ENCODE peak calls at places on chromosome 7, in eight cellular contexts. Z is right lobe of liver; H is SJSA1; P is AG04450; U is suprapubic skin; G is lower leg skin; D is MG63; F is Jurkat, Clone E6-1. V is an unnamed sample.

GRCh38 chr7:91519241-91520200 is 255.3 kb downstream of the FZD1 start:
- DNase-seq in H (no peak), D (no peak), P (no peak), Z (no peak), G (no peak), F (no peak), U (no peak), V (no peak)

GRCh38 chr7:26399309-26399610 is 107.6 kb downstream of the SNX10 start:
- DNase-seq in F (no peak), Z (peak; percentile 48), D (peak; percentile 32), H (no peak), U (no peak), P (no peak), G (no peak), V (peak; percentile 30)

GRCh38 chr7:150430465-150431085 is 19.9 kb upstream of the GIMAP8 start:
- DNase-seq in H (no peak), U (no peak), G (peak; percentile 53), F (no peak), D (no peak), Z (no peak), P (no peak), V (no peak)

GRCh38 chr7:7719235-7719634 is 828 bp upstream of the RPA3 start:
- DNase-seq in Z (no peak), U (no peak), H (peak; percentile 22), G (no peak), P (peak; percentile 94), F (peak; percentile 95), D (peak; percentile 65), V (peak; percentile 82)

GRCh38 chr7:55538538-55538937 is 33.8 kb downstream of the VOPP1 start:
- DNase-seq in U (no peak), G (no peak), H (peak; percentile 78), F (no peak), D (no peak), P (peak; percentile 89), Z (no peak), V (no peak)

GRCh38 chr7:73560035-73560835 is 2.7 kb upstream of the BCL7B start:
- DNase-seq in F (no peak), Z (no peak), P (peak; percentile 69), D (peak; percentile 75), U (no peak), G (no peak), H (no peak), V (peak; percentile 55)

GRCh38 chr7:74044366-74045350 is 16.7 kb downstream of the ELN start:
- DNase-seq in D (no peak), Z (no peak), G (no peak), F (no peak), U (peak; percentile 55), P (no peak), H (peak; percentile 79), V (no peak)

GRCh38 chr7:135939-136338 is 56.4 kb upstream of the FAM20C start:
- DNase-seq in Z (no peak), F (no peak), H (no peak), G (no peak), P (no peak), U (no peak), D (no peak), V (no peak)

GRCh38 chr7:79241288-79242055 is 212.0 kb downstream of the MAGI2 start:
- DNase-seq in Z (no peak), U (no peak), G (no peak), P (peak; percentile 29), H (peak; percentile 18), F (no peak), D (no peak), V (peak; percentile 51)

GRCh38 chr7:142362349-142362748 is 104.5 kb upstream of the PRSS58 start:
- DNase-seq in Z (no peak), D (no peak), G (no peak), H (no peak), P (no peak), F (peak; percentile 88), U (no peak), V (no peak)
- H3K4me3 ChIP-seq in Z (no peak overlapping the region), D (no peak overlapping the region), G (no peak overlapping the region), H (no peak overlapping the region), P (no peak overlapping the region), F (no peak overlapping the region), U (no peak overlapping the region), V (no peak overlapping the region)

GRCh38 chr7:155440018-155440410 is 17.9 kb upstream of the EN2 start:
- DNase-seq in Z (no peak), D (no peak), U (no peak), F (no peak), P (no peak), H (no peak), G (no peak), V (no peak)

GRCh38 chr7:155444746-155445145 is 13.2 kb upstream of the EN2 start:
- DNase-seq in H (no peak), G (no peak), U (no peak), Z (no peak), F (no peak), P (no peak), D (no peak), V (no peak)

GRCh38 chr7:155439311-155440017 is 18.5 kb upstream of the EN2 start:
- DNase-seq in D (no peak), G (no peak), F (no peak), U (no peak), P (no peak), H (no peak), Z (no peak), V (no peak)

GRCh38 chr7:155438778-155439177 is 19.2 kb upstream of the EN2 start:
- DNase-seq in U (no peak), F (no peak), P (no peak), D (no peak), H (no peak), Z (no peak), G (no peak), V (no peak)

DNA sequence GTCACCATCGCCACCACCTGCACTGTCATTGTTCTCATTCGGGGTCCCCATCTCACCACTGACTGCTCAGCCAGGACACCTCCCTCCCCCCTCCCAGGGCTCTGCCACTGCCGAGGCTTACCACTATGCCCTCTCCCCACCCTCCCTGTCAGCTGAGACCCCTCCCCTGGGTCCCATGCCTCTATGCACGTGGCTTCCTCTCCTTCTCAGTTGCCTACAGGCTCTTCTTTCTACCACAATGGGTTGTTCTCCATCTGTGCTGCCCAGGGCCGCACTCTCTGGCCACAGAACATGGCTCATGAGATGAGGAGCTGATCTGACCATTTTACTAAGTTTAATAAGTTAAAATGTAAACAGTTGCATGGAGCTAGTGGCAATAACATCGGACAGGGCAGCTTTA is 16.1 kb upstream of the EN2 start:
- DNase-seq in U (no peak), H (no peak), F (no peak), P (no peak), G (no peak), Z (no peak), D (no peak), V (no peak)
- H3K4me3 ChIP-seq in U (no peak overlapping the region), H (no peak overlapping the region), F (no peak overlapping the region), P (no peak overlapping the region), G (no peak overlapping the region), Z (no peak overlapping the region), D (no peak overlapping the region), V (no peak overlapping the region)

GRCh38 chr7:100119701-100120517 is 475 bp downstream of the CNPY4 start:
- DNase-seq in H (peak; percentile 91), F (peak; percentile 58), Z (no peak), G (peak; percentile 95), P (no peak), U (peak; percentile 88), D (peak; percentile 55), V (no peak)

GRCh38 chr7:100119075-100119700 is at the start of the genes CNPY4 and TAF6:
- DNase-seq in H (peak; percentile 98), P (peak; percentile 91), Z (peak; percentile 96), D (peak; percentile 86), F (peak; percentile 96), U (peak; percentile 97), G (peak; percentile 99), V (peak; percentile 81)

GRCh38 chr7:100122067-100122466 is 2.6 kb downstream of the CNPY4 start:
- DNase-seq in U (no peak), F (no peak), G (no peak), D (no peak), Z (no peak), H (no peak), P (no peak), V (no peak)

GRCh38 chr7:100122568-100122967 is 3.1 kb downstream of the CNPY4 start:
- DNase-seq in U (no peak), H (no peak), G (no peak), F (no peak), D (no peak), P (no peak), Z (no peak), V (no peak)

DNA sequence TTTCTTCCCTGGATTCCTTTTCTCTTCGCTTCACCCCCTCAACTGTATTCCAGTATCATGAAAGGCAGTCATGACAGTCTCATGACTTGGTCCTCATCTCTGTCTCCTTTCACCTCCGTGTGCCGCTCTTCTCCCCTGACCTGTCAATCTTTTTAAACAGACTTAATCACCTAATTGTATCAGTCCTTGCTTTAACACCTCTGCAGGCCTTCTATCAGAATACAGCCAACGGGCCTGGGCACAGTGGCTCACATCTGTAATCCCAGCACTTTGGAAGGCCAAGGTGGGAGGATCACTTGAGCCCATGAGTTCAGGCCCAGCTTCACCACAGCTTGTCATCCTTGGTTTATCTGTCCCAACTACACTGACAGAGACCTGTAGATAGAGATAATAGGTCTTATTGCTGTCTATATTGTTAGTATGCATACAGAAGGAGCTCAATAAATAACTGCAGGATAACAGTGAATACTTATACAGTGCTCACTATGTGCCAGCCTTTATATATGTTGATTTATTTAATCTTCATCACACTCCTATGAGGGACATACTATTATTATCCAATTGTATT is 1.2 kb downstream of the CNPY4 start:
- DNase-seq in G (no peak), P (no peak), D (no peak), H (no peak), F (no peak), Z (no peak), U (no peak), V (no peak)
- H3K4me3 ChIP-seq in G (no peak overlapping the region), P (peak overlapping the region; percentile 98), D (peak overlapping the region; percentile 78), H (peak overlapping the region; percentile 64), F (peak overlapping the region; percentile 80), Z (no peak overlapping the region), U (peak overlapping the region; percentile 86), V (peak overlapping the region; percentile 100)

DNA sequence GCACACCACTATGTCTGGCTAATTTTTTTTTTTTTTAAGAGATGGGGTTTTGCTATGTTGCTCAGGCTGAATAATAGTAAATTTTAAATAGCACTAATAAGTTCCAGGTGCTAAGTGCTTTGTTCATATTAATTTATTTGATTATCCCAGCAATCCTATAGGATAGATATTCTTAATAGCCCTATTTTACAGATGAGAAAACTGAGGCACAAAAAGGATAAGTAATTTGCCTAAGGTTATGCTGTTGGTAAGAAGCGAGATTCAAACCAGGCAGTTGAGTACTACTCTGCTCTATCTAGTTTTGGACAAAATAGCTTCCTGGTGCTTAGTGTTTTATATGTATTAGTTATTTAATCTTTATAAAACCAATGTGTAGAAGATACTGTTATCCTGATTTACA is 72.5 kb upstream of the STRIP2 start:
- DNase-seq in F (no peak), Z (no peak), P (no peak), G (no peak), H (no peak), U (no peak), D (no peak), V (no peak)
- H3K4me3 ChIP-seq in F (no peak overlapping the region), Z (no peak overlapping the region), P (no peak overlapping the region), G (no peak overlapping the region), H (no peak overlapping the region), U (no peak overlapping the region), D (no peak overlapping the region), V (no peak overlapping the region)

DNA sequence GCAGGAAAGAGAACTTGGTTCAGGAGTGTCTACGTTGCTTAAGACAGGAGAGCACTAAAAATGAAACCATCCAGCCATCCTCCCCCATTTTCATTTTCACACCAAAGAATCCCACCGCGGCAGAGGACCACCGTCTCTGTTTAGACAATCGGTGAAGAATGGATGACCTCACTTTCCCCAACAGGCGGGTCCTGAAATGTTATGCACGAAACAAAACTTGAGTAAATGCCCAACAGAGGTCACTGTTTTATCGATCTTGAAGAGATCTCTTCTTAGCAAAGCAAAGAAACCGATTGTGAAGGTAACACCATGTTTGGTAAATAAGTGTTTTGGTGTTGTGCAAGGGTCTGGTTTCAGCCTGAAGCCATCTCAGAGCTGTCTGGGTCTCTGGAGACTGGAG is 1.4 kb upstream of the IL6 start:
- DNase-seq in H (peak; percentile 85), Z (no peak), P (no peak), U (no peak), F (no peak), D (no peak), G (no peak), V (no peak)
- H3K4me3 ChIP-seq in H (peak overlapping the region; percentile 54), Z (peak overlapping the region; percentile 14), P (no peak overlapping the region), U (no peak overlapping the region), F (no peak overlapping the region), D (peak overlapping the region; percentile 20), G (no peak overlapping the region), V (no peak overlapping the region)